ENCODE peak calls at places on chromosomes 7 and 10, in six cellular contexts. Q, N, D, O, L and W are unnamed samples.

GRCh38 chr7:88200793-88201192 is 19.0 kb downstream of the SRI start:
- DNase-seq in Q (no peak), L (no peak), O (no peak), N (no peak), D (no peak), W (no peak)

GRCh38 chr7:36749282-36749960 is 25.1 kb upstream of the AOAH start:
- DNase-seq in D (no peak), N (no peak), O (no peak), L (no peak), Q (no peak), W (no peak)

GRCh38 chr7:67371429-67372305 is 375.0 kb downstream of the TYW1 start:
- DNase-seq in L (peak), Q (peak), N (peak), D (peak), O (peak), W (peak)

GRCh38 chr7:125926621-125927020 is 997.0 kb upstream of the POT1 start:
- DNase-seq in L (no peak), N (no peak), O (no peak), D (no peak), Q (no peak), W (no peak)

GRCh38 chr10:72258617-72259016 is 15.1 kb upstream of the DDIT4 start:
- DNase-seq in N (no peak), D (peak), Q (no peak), O (no peak), L (no peak), W (no peak)

GRCh38 chr10:122102867-122103525 is 114.0 kb downstream of the TACC2 start:
- DNase-seq in L (no peak), O (no peak), D (no peak), Q (no peak), N (no peak), W (peak)

GRCh38 chr10:124701435-124701834 is 42.7 kb downstream of the FAM53B start:
- DNase-seq in O (peak), D (no peak), L (no peak), N (peak), Q (no peak), W (peak)

GRCh38 chr10:25465582-25466372 is 291.0 kb downstream of the GPR158 start:
- DNase-seq in Q (no peak), L (no peak), N (no peak), O (no peak), D (no peak), W (no peak)

GRCh38 chr10:68832596-68832995 is 5.3 kb downstream of the STOX1 start:
- DNase-seq in L (no peak), O (no peak), N (no peak), Q (no peak), D (no peak), W (no peak)

GRCh38 chr7:130966246-130967009 is 232.4 kb upstream of the KLF14 start:
- DNase-seq in L (no peak), Q (no peak), O (no peak), D (no peak), N (no peak), W (no peak)

GRCh38 chr7:136869991-136870798 is 1.7 kb downstream of the CHRM2 start:
- DNase-seq in O (no peak), Q (peak), L (peak), D (peak), N (no peak), W (peak)

GRCh38 chr10:103861501-103861900 is 6.1 kb upstream of the SH3PXD2A start:
- DNase-seq in O (no peak), D (no peak), Q (no peak), N (no peak), L (no peak), W (no peak)

GRCh38 chr7:55493416-55493815 is 78.9 kb downstream of the VOPP1 start:
- DNase-seq in N (no peak), L (no peak), O (no peak), Q (no peak), D (no peak), W (no peak)

DNA sequence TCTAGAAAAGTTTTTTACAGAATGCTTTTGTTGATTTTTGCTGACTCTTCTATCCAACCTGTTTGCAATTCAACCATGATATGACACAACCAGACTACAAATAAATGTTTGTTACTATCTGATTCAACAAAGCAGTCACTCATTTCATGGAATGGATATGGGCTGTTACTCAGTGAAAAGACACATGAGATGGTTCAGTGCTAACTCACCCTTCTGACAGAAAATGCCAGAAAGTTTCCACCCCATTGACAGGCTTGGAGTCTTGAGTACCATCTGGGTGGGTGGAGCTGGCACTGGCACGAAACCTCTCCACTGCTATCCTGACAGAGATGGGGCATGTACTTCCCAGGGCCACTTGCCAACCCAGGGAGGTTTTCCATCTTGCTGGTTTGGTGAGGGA is 39.5 kb downstream of the RBM28 start:
- DNase-seq in O (no peak), N (no peak), L (no peak), Q (no peak), D (no peak), W (no peak)
- H3K27ac ChIP-seq in O (no peak), N (peak), L (no peak), Q (no peak), D (no peak), W (no peak)

DNA sequence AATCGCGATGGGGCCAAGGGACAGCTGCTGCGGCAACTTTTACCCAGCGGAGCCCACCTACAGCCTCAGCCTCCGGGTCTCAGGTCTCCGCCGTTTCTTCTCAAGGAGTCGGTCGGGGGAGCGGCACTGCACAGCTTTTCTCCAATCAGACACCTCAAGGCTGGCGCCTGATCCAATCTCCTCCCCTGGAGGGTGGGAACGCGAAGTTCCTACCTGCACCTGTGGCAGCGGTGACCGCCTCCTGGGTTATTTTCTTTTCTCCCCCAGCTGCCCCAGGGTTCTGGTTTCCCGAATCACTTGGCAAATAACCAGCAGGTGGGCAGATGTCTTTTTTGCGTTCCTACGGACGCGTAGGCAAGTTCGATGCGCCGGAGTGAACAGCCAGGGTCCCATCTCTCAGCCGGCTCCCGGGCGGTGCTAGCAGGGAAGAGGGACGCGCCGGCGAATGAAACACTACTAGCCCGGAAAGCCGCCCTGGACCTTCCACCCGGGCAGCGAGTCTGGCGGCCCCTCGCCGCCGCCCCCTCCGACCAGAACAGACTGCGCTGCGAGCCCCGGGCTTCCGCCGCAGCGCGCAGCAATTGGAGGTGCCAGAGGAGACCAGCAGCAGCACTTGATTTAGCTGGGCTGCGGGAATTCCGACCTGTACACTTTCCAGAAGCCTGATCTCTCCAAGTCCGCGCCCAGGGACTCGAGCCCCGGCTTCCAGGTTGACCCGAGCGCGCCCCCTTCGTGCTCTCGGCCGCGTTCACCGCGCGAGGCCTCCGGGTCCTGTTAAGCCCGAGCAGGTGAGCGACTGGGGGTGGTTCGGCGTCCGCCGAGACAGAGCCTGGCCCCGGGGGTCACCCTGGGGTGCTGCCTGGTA is at the start of gene PRR15:
- DNase-seq in O (no peak), D (peak), L (peak), Q (peak), N (no peak), W (peak)
- H3K27ac ChIP-seq in O (peak), D (no peak), L (peak), Q (no peak), N (no peak), W (no peak)

GRCh38 chr7:1513657-1514095 is 9.5 kb upstream of the INTS1 start:
- DNase-seq in D (no peak), Q (no peak), L (no peak), O (peak), N (no peak), W (no peak)
- H3K27ac ChIP-seq in D (no peak), Q (peak), L (no peak), O (peak), N (no peak), W (peak)

GRCh38 chr10:1465421-1465902 is 271.9 kb downstream of the ADARB2 start:
- DNase-seq in O (no peak), L (no peak), N (no peak), Q (no peak), D (no peak), W (no peak)

GRCh38 chr10:1467450-1467849 is 269.9 kb downstream of the ADARB2 start:
- DNase-seq in D (no peak), L (no peak), N (no peak), O (no peak), Q (no peak), W (no peak)

GRCh38 chr10:1468777-1469176 is 268.5 kb downstream of the ADARB2 start:
- DNase-seq in N (no peak), L (no peak), O (no peak), D (no peak), Q (no peak), W (no peak)

GRCh38 chr10:1464866-1465265 is 272.5 kb downstream of the ADARB2 start:
- DNase-seq in D (no peak), O (no peak), L (no peak), N (no peak), Q (no peak), W (no peak)

DNA sequence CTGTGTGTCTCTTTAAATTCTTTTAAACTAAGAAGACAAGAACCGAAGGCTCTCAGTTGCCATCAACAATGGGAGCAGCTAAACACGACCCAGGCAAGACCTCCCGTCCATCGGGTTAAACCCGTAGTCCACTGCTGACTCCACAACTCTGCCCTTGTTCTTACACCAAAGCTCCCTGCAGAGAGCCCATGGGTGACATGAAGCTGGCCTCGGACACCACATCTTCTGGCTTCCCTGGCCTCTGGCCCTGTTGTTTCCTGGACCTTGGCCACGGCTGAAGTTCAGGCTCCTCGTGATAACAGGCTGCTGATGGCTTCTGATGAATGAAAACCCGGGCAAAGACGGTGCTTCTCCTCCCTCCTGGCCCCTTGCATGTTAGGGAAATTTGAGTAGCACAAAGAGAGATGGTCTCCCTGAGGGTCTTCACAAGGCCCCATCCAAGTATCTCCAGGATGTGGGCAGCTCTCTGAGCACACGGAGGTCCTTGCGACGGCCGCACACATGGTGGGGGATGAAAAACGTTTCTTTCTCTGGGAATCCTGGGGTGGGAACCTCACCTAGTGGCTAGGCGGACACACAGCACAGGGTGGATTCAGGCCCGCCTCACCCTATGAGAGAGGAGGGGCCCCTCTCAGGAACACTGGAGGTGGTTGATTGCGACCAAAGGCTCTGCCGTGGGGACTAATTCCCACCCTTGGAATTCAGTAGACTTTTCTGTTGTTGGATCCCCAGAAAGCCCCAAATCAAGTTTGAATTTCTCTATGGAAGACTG is 271.1 kb downstream of the ADARB2 start:
- DNase-seq in N (no peak), Q (no peak), O (no peak), D (no peak), L (no peak), W (no peak)
- H3K27ac ChIP-seq in N (no peak), Q (no peak), O (no peak), D (no peak), L (no peak), W (no peak)

DNA sequence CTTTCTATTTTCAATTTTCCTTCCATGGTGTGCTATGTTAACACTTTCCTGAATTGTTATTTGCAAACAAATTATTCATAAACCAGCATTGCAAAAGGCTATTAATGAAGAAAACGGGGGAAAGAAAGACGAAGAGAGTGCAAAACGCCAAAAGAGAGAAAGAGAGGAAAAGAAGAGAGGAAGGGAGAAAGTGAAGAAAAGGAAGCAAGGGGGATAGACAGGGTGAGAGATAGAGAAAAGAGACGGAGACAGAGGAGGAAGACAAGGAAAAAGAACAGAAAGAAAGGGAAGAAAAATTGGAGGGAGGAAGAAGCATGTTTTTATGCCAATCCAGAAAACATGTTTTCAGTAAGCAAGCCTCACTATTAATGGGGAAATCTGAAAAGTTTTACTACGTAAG is 310.6 kb downstream of the TFEC start:
- DNase-seq in L (no peak), D (no peak), O (no peak), Q (no peak), N (no peak), W (no peak)
- H3K27ac ChIP-seq in L (no peak), D (no peak), O (no peak), Q (no peak), N (no peak), W (no peak)

DNA sequence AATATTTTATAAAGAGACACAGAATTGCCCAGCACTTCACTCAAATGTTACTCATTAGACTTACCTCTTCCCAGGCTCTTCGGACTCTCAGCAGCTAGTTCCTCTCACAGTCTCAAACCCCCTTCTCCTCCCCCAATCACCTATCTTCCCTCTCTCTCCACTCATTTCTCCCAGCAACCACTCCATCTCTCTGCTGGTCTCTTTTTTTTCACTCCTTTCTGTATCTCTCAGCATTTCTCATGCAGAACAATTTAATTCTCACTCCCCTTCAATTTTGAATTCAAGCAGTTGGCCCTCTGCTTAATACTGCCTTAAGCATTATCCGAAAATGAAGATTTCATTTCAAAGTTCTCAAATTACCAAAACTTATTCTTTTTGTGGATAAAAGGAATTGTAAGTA is 34.4 kb upstream of the CAV2 start:
- DNase-seq in O (no peak), L (no peak), N (no peak), Q (no peak), D (no peak), W (no peak)
- H3K27ac ChIP-seq in O (no peak), L (peak), N (no peak), Q (peak), D (no peak), W (no peak)